ENCODE peak calls at places on chromosomes 12 and 14, in six cellular contexts. T, W, X, Z, D and E are unnamed samples.

GRCh38 chr12:108572166-108572790 is 9.9 kb downstream of the ISCU start:
- DNase-seq in T (no peak), D (no peak), W (no peak), X (no peak), Z (no peak), E (peak)

GRCh38 chr14:38526841-38527501 is 271.1 kb upstream of the CLEC14A start:
- DNase-seq in Z (no peak), W (no peak), D (no peak), X (no peak), T (no peak), E (no peak)

GRCh38 chr12:27498159-27498558 is 25.8 kb upstream of the PPFIBP1 start:
- DNase-seq in W (no peak), T (no peak), X (no peak), Z (no peak), D (no peak), E (peak)

GRCh38 chr12:58566599-58566998 is 353.7 kb downstream of the LRIG3 start:
- DNase-seq in T (peak), Z (peak), W (no peak), D (peak), X (peak), E (no peak)

GRCh38 chr14:99818503-99819036 is 25.4 kb downstream of the EML1 start:
- DNase-seq in Z (no peak), D (no peak), X (no peak), T (no peak), W (no peak), E (no peak)

GRCh38 chr12:32918890-32919791 is 22.6 kb upstream of the PKP2 start:
- DNase-seq in D (no peak), T (peak), Z (no peak), W (no peak), X (no peak), E (no peak)

GRCh38 chr12:64582862-64583261 is 27.4 kb upstream of the RASSF3 start:
- DNase-seq in D (no peak), X (no peak), Z (no peak), T (no peak), W (no peak), E (no peak)

GRCh38 chr14:68793734-68794129 is 865 bp upstream of the ZFP36L1 start:
- DNase-seq in D (no peak), W (no peak), Z (no peak), T (no peak), X (no peak), E (no peak)

GRCh38 chr12:6183689-6184441 is 16.3 kb upstream of the CD9 start:
- DNase-seq in Z (no peak), W (no peak), D (no peak), T (peak), X (no peak), E (no peak)

GRCh38 chr14:105547741-105548169 is 21.4 kb downstream of the TMEM121 start:
- DNase-seq in D (no peak), T (no peak), W (no peak), Z (no peak), X (no peak), E (no peak)

GRCh38 chr12:84756961-84757360 is 155.6 kb downstream of the SLC6A15 start:
- DNase-seq in D (peak), T (peak), W (no peak), Z (no peak), X (peak), E (no peak)

GRCh38 chr12:123983822-123984485 is 10.9 kb downstream of the ZNF664 start:
- DNase-seq in Z (no peak), W (no peak), D (no peak), T (peak), X (no peak), E (peak)

GRCh38 chr12:46526231-46526630 is 153.7 kb upstream of the SLC38A2 start:
- DNase-seq in Z (no peak), T (no peak), D (no peak), W (no peak), X (no peak), E (no peak)

GRCh38 chr12:50079771-50080170 is 5.4 kb upstream of the SMARCD1 start:
- DNase-seq in Z (no peak), D (no peak), T (no peak), X (no peak), W (no peak), E (no peak)
- TF ChIP-seq CTCF in Z (no peak), D (no peak), T (no peak), X (no peak), W (no peak), E (no peak)

GRCh38 chr14:101313268-101313667 is 248.0 kb upstream of the DIO3 start:
- DNase-seq in X (no peak), W (no peak), D (no peak), T (no peak), Z (no peak), E (no peak)
- TF ChIP-seq CTCF in X (peak), W (no peak), D (no peak), T (no peak), Z (no peak), E (no peak)

GRCh38 chr12:10756194-10756593 is 33.1 kb upstream of the YBX3 start:
- DNase-seq in T (no peak), Z (no peak), X (no peak), W (no peak), D (no peak), E (no peak)

GRCh38 chr12:10753066-10753465 is 29.9 kb upstream of the YBX3 start:
- DNase-seq in Z (peak), T (peak), D (peak), W (no peak), X (peak), E (no peak)

GRCh38 chr12:10749700-10750384 is 26.7 kb upstream of the YBX3 start:
- DNase-seq in D (peak), X (peak), T (peak), W (peak), Z (peak), E (peak)

GRCh38 chr12:10747730-10748129 is 24.6 kb upstream of the YBX3 start:
- DNase-seq in X (no peak), T (no peak), Z (no peak), D (no peak), W (no peak), E (no peak)

DNA sequence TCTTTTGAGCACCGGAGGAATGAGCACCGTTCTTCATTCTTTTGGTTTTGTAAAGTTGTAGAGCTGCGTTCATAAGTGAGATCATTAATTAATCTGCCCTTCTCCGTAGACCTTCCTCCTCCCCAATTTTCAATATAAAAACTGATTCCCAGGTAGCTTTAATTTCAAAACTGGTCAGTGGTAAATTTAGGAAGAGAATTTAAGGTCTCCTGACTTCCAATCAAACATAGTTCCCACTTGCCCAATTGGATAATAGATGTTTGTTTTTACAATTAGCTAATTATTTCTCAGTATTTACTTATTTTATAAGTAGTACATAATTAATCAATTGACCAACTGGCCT is 27.2 kb upstream of the YBX3 start:
- DNase-seq in W (no peak), D (no peak), T (no peak), Z (no peak), X (no peak), E (no peak)
- TF ChIP-seq CTCF in W (no peak), D (no peak), T (no peak), Z (no peak), X (no peak), E (no peak)

DNA sequence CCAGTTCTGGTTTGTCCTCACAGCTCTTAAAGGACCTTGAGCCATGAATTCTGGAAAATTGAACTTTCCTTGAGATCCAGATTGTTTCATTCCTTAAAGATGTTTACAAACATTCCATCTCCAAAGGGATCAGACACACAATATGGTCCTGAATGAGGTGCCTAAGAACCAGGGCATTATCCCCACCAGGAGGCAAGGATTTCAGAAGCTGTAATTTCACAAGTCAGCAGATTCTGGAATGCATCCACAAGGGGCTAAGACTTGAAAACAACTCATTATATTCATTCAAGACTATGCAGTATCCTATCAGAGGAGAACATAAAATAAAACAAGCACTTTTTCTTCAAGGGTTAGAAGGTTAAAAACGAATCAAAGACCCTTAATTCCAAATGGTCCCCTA is 15.1 kb downstream of the KCNH5 start:
- DNase-seq in X (no peak), T (no peak), Z (no peak), W (no peak), D (no peak), E (no peak)
- TF ChIP-seq CTCF in X (no peak), T (no peak), Z (no peak), W (no peak), D (no peak), E (no peak)

DNA sequence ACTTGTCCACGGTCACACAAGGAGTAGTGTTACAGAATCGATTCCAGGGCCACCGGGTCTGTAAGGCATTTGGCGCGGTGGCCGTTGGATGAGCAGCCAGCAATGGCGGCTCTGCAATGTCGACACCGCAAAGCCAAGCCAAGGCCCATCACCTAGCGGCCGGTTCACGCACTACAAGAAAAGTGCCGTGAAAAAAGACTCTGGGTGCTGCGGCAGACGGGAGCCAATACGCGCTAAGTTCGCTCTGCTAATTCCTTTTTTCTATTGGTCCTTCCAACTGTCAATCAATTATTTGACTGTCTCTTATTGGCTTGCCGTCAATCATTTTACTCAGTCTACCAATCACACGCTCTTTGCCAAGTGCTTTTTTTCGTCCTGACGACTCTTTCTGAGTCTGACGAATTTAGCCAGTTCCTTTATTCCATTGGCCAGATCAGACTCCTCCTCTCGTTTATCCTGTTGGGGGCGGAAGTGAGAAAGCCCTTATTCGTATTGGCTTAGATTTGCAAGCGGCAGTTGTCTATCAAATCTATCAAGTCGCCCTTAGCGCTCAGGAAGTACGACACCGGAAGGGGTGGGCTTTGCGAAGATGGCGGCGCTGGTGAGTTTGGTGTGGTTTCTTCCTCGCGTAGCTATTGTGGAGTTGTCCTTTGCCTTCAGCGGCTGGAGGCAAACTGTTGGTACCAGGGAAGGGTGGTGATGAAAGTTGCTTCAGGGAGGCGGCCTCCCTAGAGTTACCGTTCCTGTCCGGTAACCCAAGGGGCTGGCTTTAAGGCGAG is at the start of gene NGDN:
- DNase-seq in W (peak), X (peak), Z (peak), D (peak), T (peak), E (peak)
- TF ChIP-seq CTCF in W (peak), X (peak), Z (peak), D (peak), T (peak), E (peak)

GRCh38 chr14:58278177-58278576 is 20.2 kb upstream of the ARID4A start:
- DNase-seq in Z (no peak), T (no peak), X (no peak), W (no peak), D (no peak), E (no peak)

GRCh38 chr14:58270628-58271027 is 26.0 kb downstream of the PSMA3 start:
- DNase-seq in Z (no peak), D (no peak), T (peak), W (no peak), X (no peak), E (no peak)

GRCh38 chr14:58275527-58276190 is 22.7 kb upstream of the ARID4A start:
- DNase-seq in X (no peak), D (no peak), T (no peak), Z (no peak), W (no peak), E (no peak)

GRCh38 chr14:58276208-58276607 is 22.1 kb upstream of the ARID4A start:
- DNase-seq in Z (no peak), W (no peak), T (no peak), X (no peak), D (no peak), E (no peak)

GRCh38 chr14:58272589-58273372 is 25.6 kb upstream of the ARID4A start:
- DNase-seq in D (no peak), T (peak), Z (peak), W (no peak), X (peak), E (no peak)
- TF ChIP-seq CTCF in D (peak), T (peak), Z (no peak), W (no peak), X (no peak), E (no peak)

DNA sequence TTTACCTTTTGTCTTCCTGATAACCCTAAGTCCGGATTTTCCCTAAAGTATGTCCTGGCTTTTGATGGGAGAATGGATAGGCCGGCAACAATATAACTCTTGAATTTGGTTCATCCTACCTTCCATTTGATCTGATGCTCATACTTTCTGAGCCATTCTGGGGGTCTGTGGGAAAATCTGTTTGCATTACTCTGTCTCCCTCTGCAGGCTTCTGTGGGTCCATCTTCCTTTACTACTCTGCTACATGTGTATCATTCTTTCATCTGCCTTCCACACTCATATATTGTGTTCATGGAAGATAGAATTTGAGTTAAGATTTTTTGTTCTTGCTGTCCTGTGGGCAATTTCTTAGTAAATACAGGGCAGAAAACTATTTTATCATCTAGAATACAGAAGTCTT is 101.5 kb downstream of the NAV3 start:
- DNase-seq in Z (no peak), D (no peak), T (no peak), X (no peak), W (no peak), E (no peak)
- TF ChIP-seq CTCF in Z (no peak), D (peak), T (peak), X (no peak), W (peak), E (no peak)

DNA sequence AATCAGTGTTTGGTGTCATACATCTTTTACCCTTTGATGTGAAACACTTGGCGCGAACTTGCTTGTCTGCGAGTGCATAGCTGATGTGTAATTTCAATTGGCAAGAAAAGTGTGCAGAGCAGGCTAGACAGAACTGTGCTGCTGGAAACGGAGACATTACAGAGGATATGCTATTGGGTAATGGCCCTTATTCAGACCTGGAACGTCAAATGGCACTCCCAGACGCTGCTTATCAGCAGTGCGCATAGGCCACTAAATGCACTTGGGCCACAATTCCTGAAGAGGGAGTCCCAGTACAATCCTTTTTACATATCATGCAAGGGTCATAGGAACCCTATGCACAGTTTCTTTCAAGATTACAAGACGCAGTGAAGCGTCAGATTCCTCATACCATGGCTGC is 15.7 kb upstream of the SLC10A1 start:
- DNase-seq in X (no peak), W (no peak), Z (no peak), D (no peak), T (no peak), E (no peak)
- TF ChIP-seq CTCF in X (no peak), W (no peak), Z (no peak), D (no peak), T (no peak), E (no peak)